ENCODE peak calls at places on chromosomes 6 and 20, in five cellular contexts. One of them, this sample, is unnamed.

GRCh38 chr20:21529863-21530262 is 16.0 kb upstream of the NKX2-2 start:
- DNase-seq in stimulated activated CD4-positive, alpha-beta T cell treated with anti-CD3 and anti-CD28 coated beads, Interleukin-2, amount 100 ng/mL, for 24 hours: no peak
- DNase-seq in NCI-H1417 treated with DMSO at 0.1 percent for 48 hours: no peak
- DNase-seq in fibroblast of gingiva: no peak
- DNase-seq in NCI-H1105: no peak
- DNase-seq in this sample: no peak

GRCh38 chr6:155093430-155093829 is 98.3 kb downstream of the TIAM2 start:
- DNase-seq in fibroblast of gingiva: no peak
- DNase-seq in NCI-H1105: no peak
- DNase-seq in stimulated activated CD4-positive, alpha-beta T cell treated with anti-CD3 and anti-CD28 coated beads, Interleukin-2, amount 100 ng/mL, for 24 hours: peak
- DNase-seq in NCI-H1417 treated with DMSO at 0.1 percent for 48 hours: no peak
- DNase-seq in this sample: peak

GRCh38 chr6:169556238-169556637 is 145.6 kb downstream of the WDR27 start:
- DNase-seq in stimulated activated CD4-positive, alpha-beta T cell treated with anti-CD3 and anti-CD28 coated beads, Interleukin-2, amount 100 ng/mL, for 24 hours: no peak
- DNase-seq in fibroblast of gingiva: no peak
- DNase-seq in NCI-H1105: no peak
- DNase-seq in NCI-H1417 treated with DMSO at 0.1 percent for 48 hours: no peak
- DNase-seq in this sample: no peak

GRCh38 chr6:72425003-72425681 is 196.7 kb upstream of the KCNQ5 start:
- DNase-seq in NCI-H1105: no peak
- DNase-seq in NCI-H1417 treated with DMSO at 0.1 percent for 48 hours: no peak
- DNase-seq in fibroblast of gingiva: peak
- DNase-seq in stimulated activated CD4-positive, alpha-beta T cell treated with anti-CD3 and anti-CD28 coated beads, Interleukin-2, amount 100 ng/mL, for 24 hours: no peak
- DNase-seq in this sample: no peak

GRCh38 chr6:82679232-82679631 is 315.6 kb downstream of the TPBG start:
- DNase-seq in stimulated activated CD4-positive, alpha-beta T cell treated with anti-CD3 and anti-CD28 coated beads, Interleukin-2, amount 100 ng/mL, for 24 hours: no peak
- DNase-seq in NCI-H1105: no peak
- DNase-seq in fibroblast of gingiva: no peak
- DNase-seq in NCI-H1417 treated with DMSO at 0.1 percent for 48 hours: no peak
- DNase-seq in this sample: no peak

GRCh38 chr6:78910611-78911134 is 43.3 kb downstream of the IRAK1BP1 start:
- DNase-seq in NCI-H1417 treated with DMSO at 0.1 percent for 48 hours: no peak
- DNase-seq in NCI-H1105: peak
- DNase-seq in stimulated activated CD4-positive, alpha-beta T cell treated with anti-CD3 and anti-CD28 coated beads, Interleukin-2, amount 100 ng/mL, for 24 hours: no peak
- DNase-seq in fibroblast of gingiva: no peak
- DNase-seq in this sample: no peak

GRCh38 chr6:110688661-110689268 is 126.5 kb downstream of the CDK19 start:
- DNase-seq in fibroblast of gingiva: no peak
- DNase-seq in stimulated activated CD4-positive, alpha-beta T cell treated with anti-CD3 and anti-CD28 coated beads, Interleukin-2, amount 100 ng/mL, for 24 hours: no peak
- DNase-seq in NCI-H1105: no peak
- DNase-seq in NCI-H1417 treated with DMSO at 0.1 percent for 48 hours: no peak
- DNase-seq in this sample: no peak

GRCh38 chr6:34288581-34288980 is 39.8 kb upstream of the SMIM29 start:
- DNase-seq in fibroblast of gingiva: no peak
- DNase-seq in NCI-H1105: no peak
- DNase-seq in NCI-H1417 treated with DMSO at 0.1 percent for 48 hours: no peak
- DNase-seq in stimulated activated CD4-positive, alpha-beta T cell treated with anti-CD3 and anti-CD28 coated beads, Interleukin-2, amount 100 ng/mL, for 24 hours: no peak
- DNase-seq in this sample: no peak

GRCh38 chr6:14166821-14167220 is 49.2 kb downstream of the CD83 start:
- DNase-seq in NCI-H1417 treated with DMSO at 0.1 percent for 48 hours: no peak
- DNase-seq in stimulated activated CD4-positive, alpha-beta T cell treated with anti-CD3 and anti-CD28 coated beads, Interleukin-2, amount 100 ng/mL, for 24 hours: no peak
- DNase-seq in fibroblast of gingiva: no peak
- DNase-seq in NCI-H1105: no peak
- DNase-seq in this sample: no peak

GRCh38 chr6:36197739-36198221 is 1.2 kb downstream of the BRPF3 start:
- DNase-seq in fibroblast of gingiva: no peak
- DNase-seq in stimulated activated CD4-positive, alpha-beta T cell treated with anti-CD3 and anti-CD28 coated beads, Interleukin-2, amount 100 ng/mL, for 24 hours: no peak
- DNase-seq in NCI-H1105: no peak
- DNase-seq in NCI-H1417 treated with DMSO at 0.1 percent for 48 hours: no peak
- DNase-seq in this sample: no peak

GRCh38 chr6:138430361-138431145 is 26.5 kb downstream of the HEBP2 start:
- DNase-seq in fibroblast of gingiva: peak
- DNase-seq in stimulated activated CD4-positive, alpha-beta T cell treated with anti-CD3 and anti-CD28 coated beads, Interleukin-2, amount 100 ng/mL, for 24 hours: no peak
- DNase-seq in NCI-H1105: no peak
- DNase-seq in NCI-H1417 treated with DMSO at 0.1 percent for 48 hours: no peak
- DNase-seq in this sample: no peak

GRCh38 chr6:130520235-130520634 is 154.4 kb downstream of the TMEM200A start:
- DNase-seq in NCI-H1105: no peak
- DNase-seq in stimulated activated CD4-positive, alpha-beta T cell treated with anti-CD3 and anti-CD28 coated beads, Interleukin-2, amount 100 ng/mL, for 24 hours: no peak
- DNase-seq in NCI-H1417 treated with DMSO at 0.1 percent for 48 hours: no peak
- DNase-seq in fibroblast of gingiva: no peak
- DNase-seq in this sample: no peak

GRCh38 chr20:50346372-50347347 is 156.0 kb downstream of the CEBPB start:
- DNase-seq in NCI-H1417 treated with DMSO at 0.1 percent for 48 hours: no peak
- DNase-seq in NCI-H1105: peak
- DNase-seq in stimulated activated CD4-positive, alpha-beta T cell treated with anti-CD3 and anti-CD28 coated beads, Interleukin-2, amount 100 ng/mL, for 24 hours: no peak
- DNase-seq in fibroblast of gingiva: peak
- DNase-seq in this sample: no peak

GRCh38 chr20:44973053-44973452 is 6.7 kb downstream of the STK4 start:
- DNase-seq in NCI-H1105: no peak
- DNase-seq in stimulated activated CD4-positive, alpha-beta T cell treated with anti-CD3 and anti-CD28 coated beads, Interleukin-2, amount 100 ng/mL, for 24 hours: no peak
- DNase-seq in fibroblast of gingiva: no peak
- DNase-seq in NCI-H1417 treated with DMSO at 0.1 percent for 48 hours: no peak
- DNase-seq in this sample: no peak

GRCh38 chr20:32526125-32526524 is 59.0 kb downstream of the NOL4L start:
- DNase-seq in NCI-H1105: no peak
- DNase-seq in stimulated activated CD4-positive, alpha-beta T cell treated with anti-CD3 and anti-CD28 coated beads, Interleukin-2, amount 100 ng/mL, for 24 hours: no peak
- DNase-seq in fibroblast of gingiva: no peak
- DNase-seq in NCI-H1417 treated with DMSO at 0.1 percent for 48 hours: no peak
- DNase-seq in this sample: no peak

GRCh38 chr20:4898282-4898681 is 103.0 kb downstream of the SLC23A2 start:
- DNase-seq in NCI-H1105: no peak
- DNase-seq in stimulated activated CD4-positive, alpha-beta T cell treated with anti-CD3 and anti-CD28 coated beads, Interleukin-2, amount 100 ng/mL, for 24 hours: no peak
- DNase-seq in NCI-H1417 treated with DMSO at 0.1 percent for 48 hours: no peak
- DNase-seq in fibroblast of gingiva: peak
- DNase-seq in this sample: no peak

GRCh38 chr20:19974621-19975435 is 42.3 kb upstream of the NAA20 start:
- DNase-seq in NCI-H1417 treated with DMSO at 0.1 percent for 48 hours: no peak
- DNase-seq in NCI-H1105: peak
- DNase-seq in stimulated activated CD4-positive, alpha-beta T cell treated with anti-CD3 and anti-CD28 coated beads, Interleukin-2, amount 100 ng/mL, for 24 hours: no peak
- DNase-seq in fibroblast of gingiva: peak
- DNase-seq in this sample: no peak

GRCh38 chr6:31588871-31589650 is 3.0 kb downstream of the LST1 start:
- DNase-seq in fibroblast of gingiva: no peak
- DNase-seq in NCI-H1417 treated with DMSO at 0.1 percent for 48 hours: no peak
- DNase-seq in stimulated activated CD4-positive, alpha-beta T cell treated with anti-CD3 and anti-CD28 coated beads, Interleukin-2, amount 100 ng/mL, for 24 hours: no peak
- DNase-seq in NCI-H1105: no peak
- DNase-seq in this sample: no peak

GRCh38 chr20:62710886-62711702 is 2.5 kb downstream of the NTSR1 start:
- DNase-seq in NCI-H1417 treated with DMSO at 0.1 percent for 48 hours: no peak
- DNase-seq in fibroblast of gingiva: no peak
- DNase-seq in stimulated activated CD4-positive, alpha-beta T cell treated with anti-CD3 and anti-CD28 coated beads, Interleukin-2, amount 100 ng/mL, for 24 hours: peak
- DNase-seq in NCI-H1105: no peak
- DNase-seq in this sample: peak

GRCh38 chr20:24676353-24676977 is 207.0 kb downstream of the SYNDIG1 start:
- DNase-seq in stimulated activated CD4-positive, alpha-beta T cell treated with anti-CD3 and anti-CD28 coated beads, Interleukin-2, amount 100 ng/mL, for 24 hours: no peak
- DNase-seq in NCI-H1105: no peak
- DNase-seq in fibroblast of gingiva: no peak
- DNase-seq in NCI-H1417 treated with DMSO at 0.1 percent for 48 hours: no peak
- DNase-seq in this sample: no peak

GRCh38 chr20:4919047-4919704 is 82.1 kb downstream of the SLC23A2 start:
- DNase-seq in fibroblast of gingiva: no peak
- DNase-seq in NCI-H1105: no peak
- DNase-seq in stimulated activated CD4-positive, alpha-beta T cell treated with anti-CD3 and anti-CD28 coated beads, Interleukin-2, amount 100 ng/mL, for 24 hours: no peak
- DNase-seq in NCI-H1417 treated with DMSO at 0.1 percent for 48 hours: no peak
- DNase-seq in this sample: no peak

This sample was measured in stimulated activated naive CD4-positive, alpha-beta T cell treated with Interleukin-2 at 50 U/mL for 16 hours.